ENCODE peak calls at places on chromosomes 12 and 14, in six cellular contexts. G is right lobe of liver, D is HEK293T, V is endothelial cell, I is HTR-8/SVneo, R is NCI-H748 treated with DMSO at 0.1 percent for 48 hours. W is an unnamed sample.

GRCh38 chr14:103456167-103456835 is 66.3 kb downstream of the CKB start:
- DNase-seq in D (no peak), V (no peak), R (no peak), I (no peak), G (no peak), W (peak)

GRCh38 chr12:69982081-69982480 is 157.1 kb downstream of the MYRFL start:
- DNase-seq in D (no peak), R (no peak), G (no peak), V (no peak), I (no peak), W (no peak)

GRCh38 chr12:110039085-110039807 is 9.1 kb downstream of the C12orf76 start:
- DNase-seq in R (no peak), V (peak), D (no peak), G (no peak), I (peak), W (peak)

GRCh38 chr12:114473717-114474116 is 67.8 kb upstream of the TBX5 start:
- DNase-seq in V (no peak), D (no peak), I (no peak), G (no peak), R (no peak), W (no peak)

GRCh38 chr12:48078901-48079300 is 27.0 kb downstream of the SENP1 start:
- DNase-seq in I (no peak), R (no peak), G (no peak), D (no peak), V (no peak), W (no peak)

GRCh38 chr12:47729233-47729632 is 3.9 kb upstream of the ENDOU start:
- DNase-seq in V (no peak), I (no peak), G (no peak), D (no peak), R (no peak), W (peak)

GRCh38 chr12:102567031-102567985 is 86.9 kb upstream of the IGF1 start:
- DNase-seq in G (no peak), R (no peak), V (no peak), D (no peak), I (peak), W (peak)

GRCh38 chr14:91417134-91417982 is at the start of gene CCDC88C:
- DNase-seq in V (peak), I (peak), G (peak), D (peak), R (peak), W (peak)

GRCh38 chr12:75556306-75556899 is 45.0 kb upstream of the KRR1 start:
- DNase-seq in R (peak), D (no peak), G (no peak), I (no peak), V (no peak), W (no peak)

GRCh38 chr14:23114669-23115491 is 4.2 kb downstream of the CEBPE start:
- DNase-seq in D (no peak), I (peak), V (no peak), R (no peak), G (no peak), W (peak)

GRCh38 chr12:130142736-130143135 is 19.5 kb upstream of the FZD10 start:
- DNase-seq in R (no peak), V (no peak), I (no peak), G (no peak), D (no peak), W (no peak)

GRCh38 chr12:113467514-113468364 is 3.9 kb downstream of the LHX5 start:
- DNase-seq in I (no peak), V (no peak), G (no peak), R (no peak), D (no peak), W (peak)

W was measured in kidney tubule cell.